ENCODE peak calls at places on chromosomes 5 and 9, in nine cellular contexts. I, Z, T, F, H, Q, K, Y and S are unnamed samples.

GRCh38 chr5:14665110-14665822 is 748 bp downstream of the OTULIN start:
- DNase-seq in I (no peak), Z (no peak), T (peak), F (no peak), H (peak), Q (peak), K (no peak), Y (peak), S (peak)

GRCh38 chr5:149375434-149375833 is 3.7 kb downstream of the IL17B start:
- DNase-seq in I (no peak), Z (no peak), T (no peak), F (no peak), H (no peak), Q (no peak), K (no peak), Y (no peak), S (no peak)

GRCh38 chr9:138023394-138024124 is 146.0 kb downstream of the CACNA1B start:
- DNase-seq in I (no peak), Z (peak), T (no peak), F (no peak), H (no peak), Q (no peak), K (no peak), Y (no peak), S (peak)

GRCh38 chr5:142644640-142645361 is 41.1 kb downstream of the FGF1 start:
- DNase-seq in I (no peak), Z (no peak), T (no peak), F (no peak), H (peak), Q (peak), K (no peak), Y (peak), S (no peak)

GRCh38 chr5:117652640-117653280 is 1078.1 kb upstream of the SEMA6A start:
- DNase-seq in I (no peak), Z (no peak), T (no peak), F (no peak), H (no peak), Q (peak), K (no peak), Y (no peak), S (no peak)

GRCh38 chr9:86352440-86353106 is 1.6 kb downstream of the TUT7 start:
- DNase-seq in I (no peak), Z (no peak), T (no peak), F (no peak), H (no peak), Q (peak), K (no peak), Y (peak), S (no peak)

GRCh38 chr5:178288373-178289368 is 56.1 kb upstream of the PHYKPL start:
- DNase-seq in I (no peak), Z (no peak), T (peak), F (no peak), H (peak), Q (no peak), K (no peak), Y (no peak), S (no peak)

GRCh38 chr5:27402828-27403227 is 364.4 kb upstream of the CDH9 start:
- DNase-seq in I (no peak), Z (no peak), T (no peak), F (no peak), H (no peak), Q (no peak), K (no peak), Y (peak), S (no peak)

GRCh38 chr5:136677219-136677618 is 311.9 kb upstream of the TRPC7 start:
- DNase-seq in I (no peak), Z (no peak), T (no peak), F (no peak), H (no peak), Q (peak), K (no peak), Y (no peak), S (no peak)

GRCh38 chr5:68343421-68343826 is 127.9 kb downstream of the PIK3R1 start:
- DNase-seq in I (no peak), Z (peak), T (no peak), F (no peak), H (peak), Q (peak), K (no peak), Y (peak), S (no peak)

GRCh38 chr5:151107738-151108520 is 27.1 kb upstream of the TNIP1 start:
- DNase-seq in I (no peak), Z (no peak), T (no peak), F (no peak), H (no peak), Q (no peak), K (no peak), Y (no peak), S (no peak)

GRCh38 chr5:99061711-99062110 is 132.9 kb upstream of the CHD1 start:
- DNase-seq in I (no peak), Z (no peak), T (no peak), F (no peak), H (peak), Q (peak), K (no peak), Y (peak), S (no peak)

GRCh38 chr5:79771387-79771786 is 81.8 kb downstream of the CMYA5 start:
- DNase-seq in I (no peak), Z (no peak), T (no peak), F (no peak), H (no peak), Q (peak), K (no peak), Y (peak), S (no peak)

GRCh38 chr5:149310947-149311675 is 34.2 kb upstream of the GRPEL2 start:
- DNase-seq in I (no peak), Z (no peak), T (no peak), F (no peak), H (peak), Q (peak), K (no peak), Y (no peak), S (no peak)

GRCh38 chr5:65012411-65012972 is 243.8 kb downstream of the CWC27 start:
- DNase-seq in I (no peak), Z (no peak), T (peak), F (no peak), H (no peak), Q (peak), K (no peak), Y (no peak), S (no peak)

GRCh38 chr5:133456933-133457402 is 155.4 kb downstream of the FSTL4 start:
- DNase-seq in I (no peak), Z (no peak), T (no peak), F (no peak), H (no peak), Q (no peak), K (no peak), Y (no peak), S (no peak)

GRCh38 chr5:145479271-145479670 is 355.9 kb downstream of the PRELID2 start:
- DNase-seq in I (no peak), Z (no peak), T (no peak), F (no peak), H (peak), Q (peak), K (no peak), Y (peak), S (no peak)

GRCh38 chr5:41621420-41621819 is 111.0 kb upstream of the PLCXD3 start:
- DNase-seq in I (no peak), Z (no peak), T (no peak), F (no peak), H (no peak), Q (no peak), K (no peak), Y (no peak), S (no peak)

GRCh38 chr5:142866563-142867275 is 96.5 kb downstream of the ARHGAP26 start:
- DNase-seq in I (peak), Z (no peak), T (peak), F (no peak), H (peak), Q (peak), K (no peak), Y (peak), S (peak)

GRCh38 chr5:39473156-39473779 is 48.5 kb upstream of the DAB2 start:
- DNase-seq in I (no peak), Z (no peak), T (no peak), F (no peak), H (no peak), Q (peak), K (no peak), Y (no peak), S (no peak)

GRCh38 chr9:95724253-95724991 is 151.1 kb upstream of the ERCC6L2 start:
- DNase-seq in I (no peak), Z (no peak), T (no peak), F (peak), H (no peak), Q (no peak), K (no peak), Y (peak), S (no peak)

GRCh38 chr9:72586388-72587160 is 65.2 kb downstream of the TMC1 start:
- DNase-seq in I (no peak), Z (peak), T (no peak), F (no peak), H (peak), Q (peak), K (no peak), Y (peak), S (no peak)

GRCh38 chr5:28397502-28397941 is 1359.1 kb upstream of the CDH9 start:
- DNase-seq in I (no peak), Z (no peak), T (no peak), F (no peak), H (peak), Q (peak), K (no peak), Y (peak), S (no peak)

GRCh38 chr9:91207481-91207888 is 154.2 kb downstream of the AUH start:
- DNase-seq in I (no peak), Z (no peak), T (no peak), F (no peak), H (no peak), Q (peak), K (no peak), Y (peak), S (no peak)

GRCh38 chr9:86452194-86452828 is 98.1 kb upstream of the TUT7 start:
- DNase-seq in I (no peak), Z (no peak), T (no peak), F (no peak), H (no peak), Q (no peak), K (no peak), Y (no peak), S (no peak)

GRCh38 chr5:126658526-126658925 is 57.8 kb downstream of the PHAX start:
- DNase-seq in I (no peak), Z (no peak), T (no peak), F (no peak), H (no peak), Q (peak), K (no peak), Y (no peak), S (no peak)

GRCh38 chr5:37437716-37438115 is 58.6 kb downstream of the WDR70 start:
- DNase-seq in I (no peak), Z (no peak), T (no peak), F (no peak), H (no peak), Q (peak), K (no peak), Y (no peak), S (no peak)

GRCh38 chr9:113614843-113615648 is 151.5 kb downstream of the RGS3 start:
- DNase-seq in I (no peak), Z (peak), T (no peak), F (no peak), H (no peak), Q (peak), K (no peak), Y (peak), S (no peak)

GRCh38 chr9:19498015-19498414 is 89.2 kb downstream of the ACER2 start:
- DNase-seq in I (no peak), Z (no peak), T (no peak), F (no peak), H (no peak), Q (peak), K (no peak), Y (peak), S (no peak)

GRCh38 chr9:92140074-92140753 is 25.0 kb upstream of the SPTLC1 start:
- DNase-seq in I (peak), Z (peak), T (peak), F (peak), H (peak), Q (peak), K (no peak), Y (peak), S (peak)

GRCh38 chr9:89254773-89255125 is 56.2 kb upstream of the CKS2 start:
- DNase-seq in I (no peak), Z (no peak), T (no peak), F (no peak), H (no peak), Q (no peak), K (no peak), Y (peak), S (no peak)

GRCh38 chr5:137688248-137688840 is 47.5 kb downstream of the KLHL3 start:
- DNase-seq in I (no peak), Z (no peak), T (no peak), F (no peak), H (no peak), Q (peak), K (no peak), Y (no peak), S (no peak)

GRCh38 chr5:169251685-169252084 is 49.3 kb downstream of the SLIT3 start:
- DNase-seq in I (no peak), Z (no peak), T (no peak), F (no peak), H (no peak), Q (no peak), K (no peak), Y (peak), S (no peak)